ENCODE peak calls at places on chromosomes 16 and 17, in four cellular contexts. E is aorta, C is AG04450, X is adrenal gland. R is an unnamed sample. For H3K9me3, the result is how much of the 10 kb centered on the place peaks cover.

GRCh38 chr17:50542795-50543774 is 3.9 kb upstream of the SPATA20 start:
- DNase-seq in E (no peak), C (no peak), X (peak), R (no peak)

GRCh38 chr17:32525116-32525515 is 38.3 kb downstream of the CDK5R1 start:
- DNase-seq in E (no peak), C (peak), X (no peak), R (no peak)

GRCh38 chr16:29821663-29822115 is 1.4 kb downstream of the MVP start:
- DNase-seq in E (no peak), C (no peak), X (peak), R (no peak)

GRCh38 chr17:79840989-79841286 is 1.7 kb upstream of the CBX4 start:
- DNase-seq in E (no peak), C (no peak), X (no peak), R (no peak)

GRCh38 chr16:65509172-65509571 is 387.3 kb upstream of the CDH11 start:
- DNase-seq in E (no peak), C (no peak), X (no peak), R (no peak)

GRCh38 chr17:73949903-73950302 is 253.6 kb upstream of the RPL38 start:
- DNase-seq in E (no peak), C (no peak), X (no peak), R (no peak)

GRCh38 chr17:30570596-30571265 is 93.5 kb downstream of the GOSR1 start:
- DNase-seq in E (peak), C (no peak), X (no peak), R (no peak)

GRCh38 chr17:48869821-48870318 is 22.7 kb upstream of the ATP5MC1 start:
- DNase-seq in E (no peak), C (no peak), X (no peak), R (no peak)

GRCh38 chr17:6508026-6508425 is 48.3 kb downstream of the PITPNM3 start:
- DNase-seq in E (peak), C (no peak), X (no peak), R (no peak)
- H3K9me3 ChIP-seq in E (under half), C (under half), X (under half), R (under half)

DNA sequence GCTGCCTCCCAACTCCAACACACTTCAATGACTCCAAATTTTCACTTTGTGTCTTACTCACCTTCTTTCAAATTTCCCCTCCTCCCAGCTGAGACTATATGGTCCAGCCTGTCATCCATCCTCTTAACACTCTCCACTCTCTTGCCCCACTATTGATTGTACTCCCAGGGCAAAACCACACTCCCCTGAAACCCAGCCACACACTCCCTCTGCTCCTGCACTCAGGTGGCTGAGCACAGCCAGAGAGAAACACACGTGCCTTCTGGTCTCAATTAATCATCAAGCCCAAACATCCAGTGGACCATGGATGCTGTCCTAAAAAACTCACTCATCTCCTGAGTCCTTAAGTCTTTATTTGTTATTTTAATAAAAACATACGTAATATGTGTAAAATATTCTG is 1026.4 kb downstream of the KCNJ18 start:
- DNase-seq in E (no peak), C (no peak), X (no peak), R (no peak)
- H3K9me3 ChIP-seq in E (under half), C (under half), X (under half), R (under half)

DNA sequence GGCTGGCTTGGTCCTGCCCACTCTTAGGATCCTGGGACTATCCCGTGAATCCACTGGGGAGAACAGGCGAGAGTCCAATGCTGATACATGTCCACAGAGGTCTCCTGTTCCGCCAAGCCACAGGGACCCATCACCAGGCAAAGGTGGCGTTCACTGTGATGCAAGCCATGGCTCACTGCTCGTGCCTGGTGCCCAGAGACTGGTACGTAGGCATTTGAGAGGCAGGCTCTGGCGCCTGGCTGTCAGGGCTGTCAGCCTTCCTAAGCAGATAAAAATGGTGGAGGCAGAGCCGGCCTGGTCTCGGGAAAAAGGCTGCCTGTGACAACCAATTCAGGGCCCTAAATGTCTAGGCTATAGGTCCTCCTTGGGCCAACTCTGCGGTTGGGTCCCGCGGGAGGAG is 2329.0 kb downstream of the TP53TG3F start:
- DNase-seq in E (no peak), C (no peak), X (no peak), R (no peak)
- H3K9me3 ChIP-seq in E (under half), C (half or more), X (under half), R (under half)

DNA sequence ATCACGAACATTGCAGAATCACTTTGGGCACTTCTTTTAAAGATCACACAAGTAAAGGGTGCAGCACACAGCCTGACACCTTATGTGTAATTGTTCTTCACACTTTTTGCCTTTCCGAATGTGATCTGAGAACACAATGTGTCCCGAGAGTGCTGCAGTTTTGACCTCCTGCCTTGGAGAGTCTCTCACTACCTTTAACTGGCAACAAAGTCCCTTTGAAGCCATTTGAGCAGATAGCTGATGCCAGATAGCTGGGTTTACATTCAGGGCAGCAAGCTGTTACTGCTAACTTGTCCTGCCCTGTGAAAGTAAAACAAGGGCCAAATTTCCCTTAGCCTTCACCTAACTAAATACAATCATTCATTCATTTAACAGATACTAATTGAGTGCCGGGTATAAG is 411.0 kb upstream of the DYNLRB2 start:
- DNase-seq in E (no peak), C (no peak), X (no peak), R (no peak)
- H3K9me3 ChIP-seq in E (under half), C (under half), X (under half), R (under half)

DNA sequence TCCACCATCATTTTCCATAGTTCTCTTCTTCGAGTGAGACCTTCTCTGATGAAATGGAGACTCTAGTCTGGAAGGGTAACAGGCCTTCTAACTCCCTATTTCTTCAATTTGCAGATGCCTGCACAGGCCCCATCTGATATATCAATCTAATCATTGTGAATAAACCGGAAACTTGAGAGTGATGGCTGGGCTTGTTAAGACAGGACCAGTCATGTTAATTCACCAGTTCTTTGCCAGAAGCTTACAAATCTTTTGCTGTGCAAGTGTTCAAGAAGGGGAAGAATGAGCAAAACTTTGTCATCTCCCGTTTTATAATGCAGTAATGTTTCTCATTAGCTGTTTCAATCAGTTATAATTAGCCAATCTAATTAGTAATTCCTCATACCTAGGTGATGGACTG is 1561.3 kb upstream of the GOT2 start:
- DNase-seq in E (no peak), C (no peak), X (no peak), R (no peak)
- H3K9me3 ChIP-seq in E (under half), C (under half), X (under half), R (under half)

GRCh38 chr16:35377142-35377541 is 1917.7 kb downstream of the TP53TG3F start:
- DNase-seq in E (no peak), C (no peak), X (no peak), R (no peak)
- H3K9me3 ChIP-seq in E (under half), C (under half), X (under half), R (under half)

GRCh38 chr17:21302711-21303425 is 18.4 kb downstream of the MAP2K3 start:
- DNase-seq in E (peak), C (no peak), X (peak), R (no peak)
- H3K9me3 ChIP-seq in E (under half), C (half or more), X (under half), R (under half)

R was measured in BE2C.